ENCODE peak calls at places on chromosome 5, in five cellular contexts. One of them, this sample, is unnamed. For H3K36me3, the result is how much of the 10 kb centered on the place peaks cover.

GRCh38 chr5:51465165-51465564 is 81.9 kb downstream of the ISL1 start:
- DNase-seq in IMR-90: no peak
- DNase-seq in neuronal stem cell: no peak
- DNase-seq in trophoblast cell: no peak
- DNase-seq in H1: no peak
- DNase-seq in this sample: no peak

GRCh38 chr5:81694726-81695125 is 56.2 kb downstream of the SSBP2 start:
- DNase-seq in IMR-90: no peak
- DNase-seq in neuronal stem cell: no peak
- DNase-seq in trophoblast cell: peak
- DNase-seq in H1: no peak
- DNase-seq in this sample: no peak

GRCh38 chr5:135873831-135874230 is 21.8 kb downstream of the IL9 start:
- DNase-seq in IMR-90: no peak
- DNase-seq in neuronal stem cell: no peak
- DNase-seq in trophoblast cell: no peak
- DNase-seq in H1: no peak
- DNase-seq in this sample: no peak

GRCh38 chr5:167964529-167964928 is 326.9 kb upstream of the WWC1 start:
- DNase-seq in IMR-90: no peak
- DNase-seq in neuronal stem cell: no peak
- DNase-seq in trophoblast cell: no peak
- DNase-seq in H1: no peak
- DNase-seq in this sample: peak

GRCh38 chr5:72294473-72294872 is 25.6 kb downstream of the MRPS27 start:
- DNase-seq in IMR-90: no peak
- DNase-seq in neuronal stem cell: no peak
- DNase-seq in trophoblast cell: no peak
- DNase-seq in H1: no peak
- DNase-seq in this sample: no peak

GRCh38 chr5:155625315-155625714 is 611.8 kb downstream of the KIF4B start:
- DNase-seq in IMR-90: no peak
- DNase-seq in neuronal stem cell: no peak
- DNase-seq in trophoblast cell: no peak
- DNase-seq in H1: no peak
- DNase-seq in this sample: no peak

GRCh38 chr5:175282611-175283225 is 161.3 kb downstream of the DRD1 start:
- DNase-seq in IMR-90: no peak
- DNase-seq in neuronal stem cell: no peak
- DNase-seq in trophoblast cell: peak
- DNase-seq in H1: no peak
- DNase-seq in this sample: no peak

GRCh38 chr5:168661593-168662485 is 82.7 kb upstream of the PANK3 start:
- DNase-seq in IMR-90: no peak
- DNase-seq in neuronal stem cell: no peak
- DNase-seq in trophoblast cell: no peak
- DNase-seq in H1: no peak
- DNase-seq in this sample: no peak

GRCh38 chr5:8417316-8418048 is 548.5 kb downstream of the MTRR start:
- DNase-seq in IMR-90: no peak
- DNase-seq in neuronal stem cell: no peak
- DNase-seq in trophoblast cell: no peak
- DNase-seq in H1: no peak
- DNase-seq in this sample: no peak

GRCh38 chr5:1771149-1772065 is 28.2 kb downstream of the MRPL36 start:
- DNase-seq in IMR-90: no peak
- DNase-seq in neuronal stem cell: no peak
- DNase-seq in trophoblast cell: no peak
- DNase-seq in H1: no peak
- DNase-seq in this sample: no peak

GRCh38 chr5:76402251-76402879 is 720 bp upstream of the IQGAP2 start:
- DNase-seq in IMR-90: no peak
- DNase-seq in neuronal stem cell: peak
- DNase-seq in trophoblast cell: peak
- DNase-seq in H1: no peak
- DNase-seq in this sample: no peak

GRCh38 chr5:74034738-74035137 is 408.7 kb downstream of the ARHGEF28 start:
- DNase-seq in IMR-90: peak
- DNase-seq in neuronal stem cell: no peak
- DNase-seq in trophoblast cell: no peak
- DNase-seq in H1: no peak
- DNase-seq in this sample: peak

GRCh38 chr5:116507941-116508655 is 66.5 kb downstream of the SEMA6A start:
- DNase-seq in IMR-90: no peak
- DNase-seq in neuronal stem cell: no peak
- DNase-seq in trophoblast cell: no peak
- DNase-seq in H1: no peak
- DNase-seq in this sample: no peak

GRCh38 chr5:79974896-79975295 is 16.2 kb downstream of the MTX3 start:
- DNase-seq in IMR-90: peak
- DNase-seq in neuronal stem cell: no peak
- DNase-seq in trophoblast cell: peak
- DNase-seq in H1: no peak
- DNase-seq in this sample: peak

GRCh38 chr5:74576941-74577456 is 63.5 kb downstream of the ENC1 start:
- DNase-seq in IMR-90: peak
- DNase-seq in neuronal stem cell: no peak
- DNase-seq in trophoblast cell: peak
- DNase-seq in H1: no peak
- DNase-seq in this sample: peak

GRCh38 chr5:96745844-96746531 is 61.8 kb downstream of the ERAP1 start:
- DNase-seq in IMR-90: peak
- DNase-seq in neuronal stem cell: no peak
- DNase-seq in trophoblast cell: no peak
- DNase-seq in H1: no peak
- DNase-seq in this sample: peak

GRCh38 chr5:96750110-96750822 is 57.5 kb downstream of the ERAP1 start:
- DNase-seq in IMR-90: no peak
- DNase-seq in neuronal stem cell: no peak
- DNase-seq in trophoblast cell: peak
- DNase-seq in H1: no peak
- DNase-seq in this sample: no peak

GRCh38 chr5:96745025-96745424 is 62.7 kb downstream of the ERAP1 start:
- DNase-seq in IMR-90: no peak
- DNase-seq in neuronal stem cell: no peak
- DNase-seq in trophoblast cell: no peak
- DNase-seq in H1: no peak
- DNase-seq in this sample: no peak

GRCh38 chr5:96743805-96744559 is 63.8 kb downstream of the ERAP1 start:
- DNase-seq in IMR-90: no peak
- DNase-seq in neuronal stem cell: no peak
- DNase-seq in trophoblast cell: no peak
- DNase-seq in H1: no peak
- DNase-seq in this sample: no peak

DNA sequence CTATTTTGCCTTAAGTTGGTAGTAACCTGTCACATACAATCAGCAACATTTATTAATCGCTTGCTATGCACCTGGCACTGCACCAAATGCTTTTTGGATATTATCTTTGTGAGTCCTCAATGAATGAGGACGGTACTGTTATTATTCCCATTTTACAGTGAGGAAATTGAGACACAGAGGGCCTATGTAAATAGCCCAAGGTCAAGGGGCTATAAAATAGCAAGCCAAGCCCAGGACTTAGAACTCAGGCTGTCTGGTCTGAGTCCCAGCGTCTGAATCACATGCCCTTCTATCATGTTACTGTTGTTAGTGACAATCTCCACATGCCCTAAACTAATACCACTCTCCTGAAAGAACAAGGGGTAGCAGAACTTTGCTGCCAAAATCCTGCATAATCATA is 60.0 kb downstream of the ERAP1 start:
- DNase-seq in IMR-90: no peak
- DNase-seq in neuronal stem cell: no peak
- DNase-seq in trophoblast cell: no peak
- DNase-seq in H1: no peak
- DNase-seq in this sample: no peak
- H3K36me3 ChIP-seq in IMR-90: under half
- H3K36me3 ChIP-seq in neuronal stem cell: half or more
- H3K36me3 ChIP-seq in trophoblast cell: under half
- H3K36me3 ChIP-seq in H1: under half
- H3K36me3 ChIP-seq in this sample: half or more

DNA sequence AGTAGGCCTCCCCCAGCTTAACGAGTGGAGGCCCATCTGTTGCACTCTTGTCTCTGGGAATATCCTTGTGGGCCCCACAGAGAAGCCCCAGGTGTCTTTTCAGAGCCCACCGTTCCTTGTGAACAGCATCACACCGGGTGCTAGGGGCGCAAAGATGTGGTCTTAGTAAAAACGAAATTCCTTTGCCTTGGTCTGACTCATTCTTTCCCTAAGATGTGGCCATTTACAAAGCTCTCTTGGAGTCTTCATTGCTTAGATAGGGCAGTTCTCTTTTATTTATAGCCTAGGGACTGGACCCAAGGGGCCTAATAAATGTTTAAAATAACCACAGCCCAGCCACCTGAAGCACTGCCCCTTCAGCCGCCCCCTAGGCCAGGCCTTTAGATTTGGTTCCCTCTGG is 52.8 kb upstream of the RPL26L1 start:
- DNase-seq in IMR-90: peak
- DNase-seq in neuronal stem cell: no peak
- DNase-seq in trophoblast cell: peak
- DNase-seq in H1: no peak
- DNase-seq in this sample: peak
- H3K14ac ChIP-seq in IMR-90: peak
- H3K14ac ChIP-seq in neuronal stem cell: no peak
- H3K14ac ChIP-seq in trophoblast cell: peak
- H3K14ac ChIP-seq in H1: no peak
- H3K14ac ChIP-seq in this sample: no peak

GRCh38 chr5:98963019-98963418 is 34.2 kb upstream of the CHD1 start:
- DNase-seq in IMR-90: no peak
- DNase-seq in neuronal stem cell: peak
- DNase-seq in trophoblast cell: no peak
- DNase-seq in H1: no peak
- DNase-seq in this sample: no peak

GRCh38 chr5:98954392-98955028 is 25.7 kb upstream of the CHD1 start:
- DNase-seq in IMR-90: no peak
- DNase-seq in neuronal stem cell: no peak
- DNase-seq in trophoblast cell: no peak
- DNase-seq in H1: no peak
- DNase-seq in this sample: no peak

GRCh38 chr5:98961665-98962344 is 33.0 kb upstream of the CHD1 start:
- DNase-seq in IMR-90: no peak
- DNase-seq in neuronal stem cell: no peak
- DNase-seq in trophoblast cell: no peak
- DNase-seq in H1: no peak
- DNase-seq in this sample: no peak

GRCh38 chr5:98962587-98962986 is 33.8 kb upstream of the CHD1 start:
- DNase-seq in IMR-90: no peak
- DNase-seq in neuronal stem cell: no peak
- DNase-seq in trophoblast cell: no peak
- DNase-seq in H1: no peak
- DNase-seq in this sample: no peak

DNA sequence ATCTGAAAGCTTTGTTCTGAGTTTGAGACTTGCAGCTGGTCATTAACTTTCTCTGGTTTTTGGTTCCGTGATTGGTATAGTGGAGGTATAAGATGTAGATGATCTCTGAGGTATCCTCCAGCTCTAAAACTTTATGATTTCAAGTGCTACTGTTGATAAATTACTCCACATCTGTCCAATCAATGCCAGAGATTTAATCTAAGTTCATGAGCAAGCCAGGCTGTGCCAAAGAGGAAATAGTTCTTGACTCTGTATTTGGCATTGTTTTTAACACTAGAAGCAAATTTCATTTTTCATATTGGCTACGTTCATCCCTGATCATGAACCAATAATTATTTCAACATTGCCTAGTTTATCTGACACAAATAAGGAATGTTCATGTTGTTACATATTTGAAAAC is 28.5 kb upstream of the CHD1 start:
- DNase-seq in IMR-90: no peak
- DNase-seq in neuronal stem cell: no peak
- DNase-seq in trophoblast cell: no peak
- DNase-seq in H1: no peak
- DNase-seq in this sample: no peak
- H3K27ac ChIP-seq in IMR-90: no peak
- H3K27ac ChIP-seq in neuronal stem cell: no peak
- H3K27ac ChIP-seq in trophoblast cell: no peak
- H3K27ac ChIP-seq in H1: no peak
- H3K27ac ChIP-seq in this sample: no peak

GRCh38 chr5:16666140-16666860 is 49.5 kb upstream of the RETREG1 start:
- DNase-seq in IMR-90: no peak
- DNase-seq in neuronal stem cell: no peak
- DNase-seq in trophoblast cell: no peak
- DNase-seq in H1: no peak
- DNase-seq in this sample: no peak

GRCh38 chr5:16671208-16671607 is 54.4 kb upstream of the RETREG1 start:
- DNase-seq in IMR-90: no peak
- DNase-seq in neuronal stem cell: no peak
- DNase-seq in trophoblast cell: no peak
- DNase-seq in H1: no peak
- DNase-seq in this sample: no peak

GRCh38 chr5:16666861-16667481 is 50.2 kb upstream of the RETREG1 start:
- DNase-seq in IMR-90: peak
- DNase-seq in neuronal stem cell: no peak
- DNase-seq in trophoblast cell: peak
- DNase-seq in H1: no peak
- DNase-seq in this sample: no peak

GRCh38 chr5:16668194-16668593 is 51.4 kb upstream of the RETREG1 start:
- DNase-seq in IMR-90: no peak
- DNase-seq in neuronal stem cell: no peak
- DNase-seq in trophoblast cell: no peak
- DNase-seq in H1: no peak
- DNase-seq in this sample: no peak

GRCh38 chr5:16669776-16670175 is 53.0 kb upstream of the RETREG1 start:
- DNase-seq in IMR-90: peak
- DNase-seq in neuronal stem cell: no peak
- DNase-seq in trophoblast cell: peak
- DNase-seq in H1: no peak
- DNase-seq in this sample: peak
- H3K36me3 ChIP-seq in IMR-90: half or more
- H3K36me3 ChIP-seq in neuronal stem cell: half or more
- H3K36me3 ChIP-seq in trophoblast cell: half or more
- H3K36me3 ChIP-seq in H1: half or more
- H3K36me3 ChIP-seq in this sample: under half

DNA sequence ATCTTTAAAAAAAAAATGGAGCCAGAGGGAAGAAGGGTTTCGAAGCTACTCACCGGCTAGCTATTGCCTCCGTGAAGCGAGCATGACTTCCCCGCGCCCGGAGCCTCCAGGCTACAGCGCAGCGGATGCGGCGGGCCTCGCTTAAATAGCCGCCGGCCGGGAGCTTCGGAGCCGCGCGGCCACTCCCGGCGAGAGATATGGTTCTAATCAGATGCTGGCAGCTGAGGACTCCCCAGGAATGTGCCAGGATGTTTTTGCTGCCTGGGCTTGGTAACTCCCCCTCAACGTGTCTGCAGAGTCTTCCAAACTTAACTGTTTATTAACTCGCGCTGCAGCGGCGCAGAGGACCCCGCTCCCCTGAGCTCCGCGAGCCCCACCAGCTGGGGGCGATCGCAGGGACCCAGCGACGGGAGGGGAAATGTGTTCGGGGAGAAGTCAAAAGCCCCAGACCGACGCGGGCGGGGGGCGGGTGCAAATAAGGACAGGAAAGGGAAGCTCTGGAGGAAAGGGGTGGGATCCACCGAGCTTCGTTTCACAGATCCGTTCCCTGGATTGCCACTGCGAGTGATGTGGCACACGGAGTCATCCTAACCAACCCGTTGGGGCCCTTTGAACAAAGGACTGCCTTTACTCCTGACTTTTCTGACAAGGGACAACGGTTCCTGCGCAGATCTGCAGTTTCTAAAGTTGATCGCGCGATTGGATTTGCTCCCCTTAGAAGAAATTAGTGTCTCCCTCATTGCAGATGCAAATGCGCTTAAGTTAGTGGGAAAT is at the start of gene DAB2:
- DNase-seq in IMR-90: peak
- DNase-seq in neuronal stem cell: peak
- DNase-seq in trophoblast cell: peak
- DNase-seq in H1: peak
- DNase-seq in this sample: peak
- H3K14ac ChIP-seq in IMR-90: peak
- H3K14ac ChIP-seq in neuronal stem cell: no peak
- H3K14ac ChIP-seq in trophoblast cell: peak
- H3K14ac ChIP-seq in H1: no peak
- H3K14ac ChIP-seq in this sample: peak